ENCODE peak calls at places on chromosomes 6 and 20, in five cellular contexts. R is mesendoderm, K is H9, W is neuronal stem cell, V is mesenchymal stem cell. M is an unnamed sample.

GRCh38 chr20:45059022-45059728 is 41.8 kb downstream of the KCNS1 start:
- DNase-seq in R (no peak), K (no peak), W (no peak), V (peak), M (peak)

GRCh38 chr20:40953856-40954255 is 74.8 kb upstream of the TOP1 start:
- DNase-seq in R (no peak), K (no peak), W (no peak), V (no peak), M (peak)

GRCh38 chr20:54337131-54337530 is 129.2 kb downstream of the PFDN4 start:
- DNase-seq in R (no peak), K (no peak), W (no peak), V (no peak), M (no peak)

GRCh38 chr6:5529015-5529414 is 267.7 kb downstream of the FARS2 start:
- DNase-seq in R (no peak), K (no peak), W (no peak), V (no peak), M (peak)

GRCh38 chr20:63224272-63225081 is 8.5 kb upstream of the YTHDF1 start:
- DNase-seq in R (peak), K (no peak), W (no peak), V (peak), M (peak)

GRCh38 chr6:26471970-26472369 is 14.2 kb downstream of the BTN2A1 start:
- DNase-seq in R (no peak), K (no peak), W (no peak), V (no peak), M (no peak)

GRCh38 chr20:60062431-60063336 is 104.5 kb downstream of the CDH26 start:
- DNase-seq in R (no peak), K (peak), W (no peak), V (peak), M (peak)

GRCh38 chr20:63023836-63024571 is 17.2 kb upstream of the BHLHE23 start:
- DNase-seq in R (no peak), K (peak), W (no peak), V (no peak), M (no peak)

GRCh38 chr6:16961577-16961976 is 140.3 kb upstream of the STMND1 start:
- DNase-seq in R (no peak), K (no peak), W (no peak), V (peak), M (peak)

DNA sequence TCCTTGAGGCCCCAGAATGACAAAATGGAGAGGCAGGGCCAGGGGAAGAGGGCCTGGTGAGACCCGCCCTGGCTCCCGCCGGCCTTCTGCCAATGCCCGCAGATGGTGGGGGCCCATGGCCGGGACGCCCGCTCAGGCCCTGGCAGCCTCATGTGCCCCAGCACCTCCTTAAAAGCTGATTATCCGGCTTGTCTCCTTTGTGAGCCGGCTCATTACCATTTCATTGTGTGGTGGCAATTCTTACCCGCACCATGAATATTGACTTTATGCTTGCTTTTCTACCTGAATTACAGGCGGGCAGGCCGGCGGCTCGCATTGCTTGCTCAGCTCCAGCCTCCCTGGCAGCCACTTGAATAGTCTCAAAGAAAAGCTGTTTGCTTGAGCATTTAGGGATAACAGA is 119.9 kb upstream of the JAG1 start:
- DNase-seq in R (no peak), K (peak), W (no peak), V (no peak), M (no peak)
- H3K18ac ChIP-seq in R (no peak), K (peak), W (peak), V (peak), M (no peak)

GRCh38 chr6:149545258-149545753 is 537 bp downstream of the PPIL4 start:
- DNase-seq in R (peak), K (peak), W (peak), V (peak), M (peak)
- H3K23ac ChIP-seq in R (no peak), K (peak), W (no peak), V (peak), M (peak)

DNA sequence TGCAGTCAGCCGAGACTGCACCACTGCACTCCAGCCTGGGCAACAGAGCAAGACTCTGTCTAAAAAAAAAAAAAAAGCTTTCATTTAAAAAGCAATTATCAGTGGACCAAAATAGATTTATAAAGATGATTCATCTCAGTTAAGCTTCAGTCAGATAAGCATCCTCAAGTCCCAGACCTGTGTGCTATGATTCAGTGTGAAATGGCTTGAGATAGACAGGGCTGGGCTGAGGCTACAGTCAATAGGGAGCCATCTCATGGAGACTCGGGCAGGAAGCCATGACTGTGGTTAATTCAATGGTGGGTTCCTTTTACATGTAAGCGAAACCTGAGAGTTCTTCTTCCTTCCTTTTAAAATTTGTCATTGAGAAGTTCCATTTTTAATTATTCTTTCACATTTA is 276.0 kb downstream of the TFAP2A start:
- DNase-seq in R (no peak), K (no peak), W (no peak), V (peak), M (peak)
- H3K18ac ChIP-seq in R (no peak), K (no peak), W (no peak), V (no peak), M (no peak)

GRCh38 chr6:117740605-117741004 is 65.3 kb downstream of the NUS1 start:
- DNase-seq in R (peak), K (no peak), W (no peak), V (no peak), M (no peak)

GRCh38 chr6:117739869-117740268 is 64.6 kb downstream of the NUS1 start:
- DNase-seq in R (peak), K (peak), W (no peak), V (no peak), M (no peak)
- H3K23ac ChIP-seq in R (peak), K (no peak), W (peak), V (no peak), M (no peak)

GRCh38 chr6:108166664-108167448 is 1.0 kb downstream of the NR2E1 start:
- DNase-seq in R (no peak), K (peak), W (no peak), V (no peak), M (no peak)
- H3K18ac ChIP-seq in R (no peak), K (no peak), W (peak), V (no peak), M (no peak)

DNA sequence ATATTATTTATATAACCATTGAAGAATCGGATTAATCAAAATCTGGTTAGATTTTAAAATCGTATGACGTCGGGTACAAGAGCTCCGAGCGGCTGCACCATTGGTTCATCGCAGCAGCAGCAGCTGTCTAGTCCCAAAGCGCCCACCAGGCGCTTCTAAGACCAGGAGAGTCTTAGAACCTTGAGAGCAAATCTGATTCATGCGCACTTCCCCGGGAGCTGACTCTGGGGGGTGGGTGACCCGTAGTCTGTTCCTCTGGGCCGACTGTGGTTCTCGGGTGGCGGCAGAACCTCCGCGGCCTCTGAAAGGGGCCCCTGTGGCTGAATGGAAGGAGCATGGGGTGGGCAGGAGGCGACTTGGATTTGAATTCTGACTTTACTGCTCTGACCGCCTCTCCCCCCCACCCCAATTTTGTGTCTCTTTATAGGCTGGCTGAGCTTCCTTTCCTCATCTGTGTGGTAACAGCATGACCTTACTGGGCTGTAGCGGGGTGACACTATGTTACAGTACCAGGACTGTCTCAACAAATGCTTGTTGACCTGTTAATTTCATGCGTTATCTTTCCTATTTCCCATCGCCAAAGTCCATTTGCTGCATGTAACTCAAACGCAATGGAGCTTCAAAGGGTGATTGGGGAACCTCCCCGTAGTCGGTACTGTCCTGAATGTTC is 119.7 kb downstream of the RTN4IP1 start:
- DNase-seq in R (peak), K (peak), W (peak), V (peak), M (no peak)
- H3K23ac ChIP-seq in R (peak), K (no peak), W (no peak), V (no peak), M (no peak)

GRCh38 chr20:38110525-38111178 is 54.4 kb downstream of the TGM2 start:
- DNase-seq in R (no peak), K (no peak), W (no peak), V (no peak), M (no peak)
- H3K18ac ChIP-seq in R (no peak), K (no peak), W (no peak), V (peak), M (peak)

GRCh38 chr6:44044940-44045671 is 82.1 kb downstream of the MRPL14 start:
- DNase-seq in R (no peak), K (no peak), W (no peak), V (no peak), M (no peak)

GRCh38 chr6:44045672-44046015 is 81.6 kb downstream of the MRPL14 start:
- DNase-seq in R (no peak), K (no peak), W (no peak), V (no peak), M (no peak)

GRCh38 chr6:44043479-44044153 is 83.6 kb downstream of the MRPL14 start:
- DNase-seq in R (peak), K (peak), W (no peak), V (no peak), M (peak)

GRCh38 chr6:44043036-44043478 is 84.2 kb downstream of the MRPL14 start:
- DNase-seq in R (peak), K (no peak), W (no peak), V (peak), M (peak)

DNA sequence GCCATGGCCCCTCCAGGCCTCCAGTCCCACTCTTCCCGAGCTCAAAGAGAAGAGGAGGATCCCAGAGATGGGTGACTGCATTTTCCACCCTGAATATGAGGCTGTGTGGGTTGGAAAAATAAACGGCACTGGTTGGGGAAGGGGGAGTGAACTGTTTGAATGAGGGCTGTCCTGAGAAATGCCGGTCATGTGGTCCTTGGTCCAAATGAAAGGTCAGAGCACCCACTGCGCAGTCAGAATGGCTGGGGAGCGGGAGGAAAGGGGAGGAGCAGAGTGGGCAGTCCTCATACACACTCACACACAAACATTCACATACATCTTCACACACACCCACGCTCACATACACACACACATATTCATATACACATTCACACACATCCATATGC is 83.1 kb downstream of the MRPL14 start:
- DNase-seq in R (no peak), K (no peak), W (no peak), V (peak), M (peak)
- H3K23ac ChIP-seq in R (no peak), K (no peak), W (no peak), V (no peak), M (peak)

DNA sequence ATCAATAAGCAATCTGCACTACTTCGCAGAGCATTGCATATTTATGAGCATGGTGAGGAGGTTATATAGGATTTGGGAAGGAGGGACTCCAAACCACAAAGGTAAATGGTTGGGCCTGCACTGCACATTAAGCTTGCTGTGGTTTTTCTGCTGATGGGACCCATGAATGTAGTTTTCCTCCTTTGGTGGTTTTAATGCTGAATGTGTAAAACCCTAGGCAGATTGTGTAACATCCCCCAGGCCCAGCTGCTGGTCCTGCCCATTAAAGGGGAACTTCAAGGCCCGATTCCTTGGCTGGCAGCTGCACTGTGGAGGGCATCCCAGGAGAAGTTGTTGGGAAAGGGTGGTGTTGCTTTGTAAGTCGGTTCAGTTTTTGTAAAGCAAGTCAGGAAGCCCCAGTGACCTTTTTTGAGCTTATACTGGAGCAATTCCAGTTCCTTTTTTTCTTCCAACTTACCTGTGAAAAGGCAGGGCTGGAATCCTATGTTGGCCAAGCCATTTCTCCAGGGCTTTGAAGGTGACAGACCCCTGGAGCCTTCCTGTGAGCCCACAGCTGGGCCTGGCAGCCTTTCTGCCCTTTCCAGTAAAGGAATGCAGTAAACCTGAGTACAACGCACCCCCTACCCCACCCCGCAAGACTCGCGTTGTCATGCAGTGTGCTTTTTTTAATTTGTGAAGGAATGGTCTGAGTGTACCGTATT is 43.1 kb upstream of the NAA20 start:
- DNase-seq in R (no peak), K (no peak), W (no peak), V (peak), M (peak)
- H3K18ac ChIP-seq in R (no peak), K (no peak), W (no peak), V (peak), M (peak)

DNA sequence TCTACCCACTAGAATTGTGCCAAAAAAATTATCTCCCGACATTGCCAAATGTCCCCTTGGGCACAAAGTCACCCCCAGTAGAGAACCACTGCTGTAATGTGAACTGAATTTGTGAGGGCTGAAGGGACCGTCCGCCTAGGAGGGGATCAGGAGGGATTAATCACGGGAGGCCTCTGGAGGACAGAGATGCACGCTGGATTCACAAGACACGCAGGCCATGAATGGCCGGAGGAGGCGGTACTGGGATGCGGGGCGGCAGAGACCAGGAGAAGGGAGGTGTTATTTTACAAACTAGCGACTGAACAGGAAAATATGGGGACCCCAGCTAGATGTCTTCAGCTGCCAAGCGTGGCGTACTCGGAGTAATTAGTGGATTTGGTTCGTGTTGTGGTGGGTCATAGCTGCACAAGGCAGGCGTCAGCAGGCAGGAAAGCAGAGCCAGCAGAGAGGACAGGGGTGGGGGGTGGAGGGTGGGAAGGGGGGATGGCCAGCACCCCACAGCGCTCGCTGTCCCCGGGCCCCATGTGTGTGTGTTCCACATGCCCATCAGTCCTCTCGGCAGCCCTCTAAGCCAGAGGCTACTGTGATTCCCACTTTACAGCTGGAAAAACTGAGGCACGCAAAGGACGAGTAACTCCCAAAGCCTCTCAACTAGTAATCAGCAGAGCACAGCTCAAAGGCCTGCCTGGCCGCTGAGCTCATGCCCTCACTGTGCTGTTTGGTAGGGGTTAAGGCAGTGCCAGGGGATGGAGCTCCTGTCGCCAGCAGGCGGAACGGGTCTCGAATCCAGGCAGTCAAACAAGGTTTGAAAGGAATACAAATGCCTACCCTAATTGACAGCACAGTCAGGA is 175.0 kb downstream of the ZDHHC14 start:
- DNase-seq in R (no peak), K (no peak), W (no peak), V (no peak), M (no peak)
- H3K23ac ChIP-seq in R (no peak), K (no peak), W (no peak), V (no peak), M (no peak)

M was measured in IMR-90.